ENCODE peak calls at places on chromosomes 2 and 18, in five cellular contexts. J, M, U, I and O are unnamed samples.

GRCh38 chr2:186697536-186697935 is 3.7 kb downstream of the FAM171B start:
- DNase-seq in I (no peak), M (no peak), J (no peak), U (no peak), O (no peak)

GRCh38 chr2:169018390-169018789 is 12.7 kb downstream of the ABCB11 start:
- DNase-seq in I (no peak), U (no peak), J (no peak), M (peak; percentile 62), O (no peak)

GRCh38 chr18:48943333-48943732 is 7.4 kb downstream of the SMAD7 start:
- DNase-seq in U (no peak), M (no peak), J (no peak), I (no peak), O (no peak)

GRCh38 chr2:10136187-10136934 is 13.8 kb downstream of the RRM2 start:
- DNase-seq in I (no peak), J (no peak), U (no peak), M (no peak), O (no peak)

GRCh38 chr2:11842324-11842723 is 95.9 kb downstream of the LPIN1 start:
- DNase-seq in U (no peak), M (peak; percentile 33), J (no peak), I (no peak), O (no peak)

GRCh38 chr18:31042391-31043181 is at the start of gene DSC3:
- DNase-seq in I (no peak), J (no peak), M (peak; percentile 93), U (peak; percentile 36), O (peak; percentile 77)

GRCh38 chr18:12747530-12748315 is 44.9 kb downstream of the PSMG2 start:
- DNase-seq in J (no peak), M (no peak), U (no peak), I (no peak), O (no peak)

GRCh38 chr18:10353791-10354190 is 100.6 kb upstream of the APCDD1 start:
- DNase-seq in J (no peak), U (no peak), I (peak; percentile 84), M (peak; percentile 25), O (no peak)

GRCh38 chr2:134154269-134154668 is 99.6 kb upstream of the MGAT5 start:
- DNase-seq in M (peak; percentile 17), I (no peak), U (no peak), J (no peak), O (no peak)

GRCh38 chr2:218322756-218323525 is 30.6 kb upstream of the TMBIM1 start:
- DNase-seq in J (peak; percentile 68), I (peak; percentile 61), U (peak; percentile 97), M (peak; percentile 95), O (peak; percentile 88)

GRCh38 chr2:162053066-162053807 is 20.8 kb downstream of the DPP4 start:
- DNase-seq in J (no peak), M (no peak), I (no peak), U (no peak), O (no peak)

GRCh38 chr2:173962036-173962435 is 3.1 kb downstream of the SP3 start:
- DNase-seq in J (no peak), I (no peak), U (no peak), M (no peak), O (no peak)

GRCh38 chr2:45964945-45965344 is 313.5 kb downstream of the PRKCE start:
- DNase-seq in M (no peak), I (no peak), U (peak; percentile 46), J (no peak), O (no peak)

GRCh38 chr18:24398515-24398914 is 891 bp upstream of the OSBPL1A start:
- DNase-seq in J (no peak), M (peak; percentile 82), I (no peak), U (no peak), O (no peak)

GRCh38 chr18:50410894-50411293 is 36.0 kb downstream of the SKA1 start:
- DNase-seq in U (no peak), M (no peak), J (no peak), I (peak; percentile 4), O (no peak)

GRCh38 chr2:188395903-188396699 is 104.4 kb downstream of the GULP1 start:
- DNase-seq in I (no peak), U (no peak), J (no peak), M (no peak), O (no peak)
- TF ChIP-seq CTCF in I (no peak), U (no peak), J (no peak), M (no peak), O (no peak)

GRCh38 chr2:239688098-239688497 is 287.3 kb upstream of the HDAC4 start:
- DNase-seq in J (no peak), U (no peak), M (peak; percentile 6), I (no peak), O (peak; percentile 65)
- TF ChIP-seq CTCF in J (no peak), U (no peak), M (no peak), I (no peak), O (no peak)

DNA sequence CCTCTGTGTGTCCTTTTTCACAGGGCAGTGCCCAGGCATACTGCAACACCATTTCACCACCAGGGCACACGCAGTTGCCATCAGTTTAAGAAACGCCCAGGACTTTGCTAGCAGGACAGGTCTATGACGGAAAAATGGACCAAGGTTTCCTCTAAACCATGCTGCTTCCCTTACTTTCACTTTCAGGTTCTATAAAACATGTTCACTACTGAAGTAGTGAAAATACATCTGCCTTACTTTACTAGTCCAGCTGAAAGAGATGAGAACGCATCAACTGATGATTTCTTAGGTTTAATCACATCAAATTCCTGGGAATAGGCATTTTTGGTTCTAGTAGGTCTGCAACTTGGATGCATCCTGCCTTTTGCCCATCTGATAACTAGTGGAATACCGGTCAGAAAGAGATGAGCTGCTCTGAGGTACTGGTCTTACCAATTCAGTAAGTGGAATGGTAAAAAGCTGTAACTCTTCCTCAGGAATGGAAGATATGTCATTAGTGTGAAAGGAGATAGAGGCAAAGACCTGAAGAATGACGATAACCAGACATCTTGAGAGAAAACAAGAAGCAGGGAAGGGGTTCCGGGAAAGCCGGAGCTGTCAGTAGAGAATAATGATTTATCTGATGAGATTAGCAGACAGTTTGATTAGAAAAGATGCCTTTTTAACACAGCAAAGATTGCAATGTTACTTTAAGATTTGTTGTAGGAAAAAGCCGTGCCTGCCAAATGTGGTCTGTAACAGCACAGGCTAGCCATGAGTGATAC is 110.3 kb downstream of the TCF4 start:
- DNase-seq in U (no peak), I (peak; percentile 49), M (peak; percentile 61), J (no peak), O (no peak)
- TF ChIP-seq CTCF in U (peak; percentile 47), I (peak; percentile 60), M (no peak), J (peak; percentile 12), O (peak; percentile 27)

GRCh38 chr2:44348385-44348784 is 12.9 kb downstream of the PREPL start:
- DNase-seq in M (no peak), U (no peak), I (peak; percentile 49), J (peak; percentile 37), O (no peak)

DNA sequence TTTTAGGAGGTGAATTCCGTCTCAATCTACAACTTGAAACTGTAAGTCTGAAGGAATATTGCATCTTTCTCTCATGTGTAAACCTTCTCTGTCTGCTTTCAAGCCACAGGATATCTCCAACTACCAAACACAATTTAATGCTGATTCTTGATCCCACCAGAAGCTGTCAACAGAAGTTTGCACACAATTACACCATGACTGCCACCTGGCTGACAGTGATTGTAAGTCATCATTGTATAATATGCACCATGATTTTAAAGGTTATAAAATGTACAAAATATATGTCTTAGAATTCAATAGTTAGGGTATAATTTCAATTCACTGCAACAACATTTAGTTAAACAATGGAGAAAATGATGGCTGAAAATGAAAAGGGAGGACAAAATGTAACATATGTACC is 18.4 kb downstream of the PREPL start:
- DNase-seq in J (no peak), I (no peak), U (peak; percentile 16), M (peak; percentile 25), O (no peak)
- TF ChIP-seq CTCF in J (peak; percentile 45), I (peak; percentile 56), U (peak; percentile 51), M (peak; percentile 36), O (peak; percentile 64)

DNA sequence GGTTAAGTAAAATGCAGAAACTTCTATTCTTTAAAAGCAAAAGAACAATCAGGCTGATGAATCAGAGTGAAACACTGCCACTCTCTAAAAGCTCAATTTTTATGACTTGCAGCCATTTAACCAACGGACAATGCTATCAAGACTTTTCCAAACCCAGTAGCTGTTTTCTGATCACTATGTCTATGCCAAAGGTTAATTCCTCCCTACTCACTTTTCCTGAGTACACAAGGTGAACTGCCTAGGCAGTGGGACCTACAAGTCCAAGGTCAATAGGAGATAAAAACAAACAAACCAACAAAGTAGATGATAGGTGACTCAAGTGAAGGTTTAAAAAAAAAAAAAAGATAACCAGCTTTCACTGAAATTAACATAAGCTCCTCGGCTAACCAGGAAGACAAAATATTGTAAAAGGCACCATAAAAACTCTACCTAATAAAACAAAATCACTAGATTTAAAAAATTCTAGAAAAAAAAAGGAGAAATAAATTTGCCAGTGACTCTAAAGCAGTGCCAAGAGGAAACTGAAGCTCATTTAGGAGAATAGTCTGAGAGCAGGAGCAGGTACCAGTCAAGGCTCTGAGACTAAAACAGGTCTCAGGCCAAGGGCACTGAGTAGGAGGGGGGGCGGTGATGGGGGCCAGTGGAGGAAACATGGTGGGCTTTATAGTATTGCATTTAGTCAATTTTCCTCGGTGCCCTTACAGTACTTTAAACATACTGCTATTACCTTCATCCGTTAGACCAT is 134.1 kb upstream of the DLGAP1 start:
- DNase-seq in I (no peak), J (no peak), M (no peak), U (no peak), O (no peak)
- TF ChIP-seq CTCF in I (no peak), J (no peak), M (no peak), U (no peak), O (no peak)

DNA sequence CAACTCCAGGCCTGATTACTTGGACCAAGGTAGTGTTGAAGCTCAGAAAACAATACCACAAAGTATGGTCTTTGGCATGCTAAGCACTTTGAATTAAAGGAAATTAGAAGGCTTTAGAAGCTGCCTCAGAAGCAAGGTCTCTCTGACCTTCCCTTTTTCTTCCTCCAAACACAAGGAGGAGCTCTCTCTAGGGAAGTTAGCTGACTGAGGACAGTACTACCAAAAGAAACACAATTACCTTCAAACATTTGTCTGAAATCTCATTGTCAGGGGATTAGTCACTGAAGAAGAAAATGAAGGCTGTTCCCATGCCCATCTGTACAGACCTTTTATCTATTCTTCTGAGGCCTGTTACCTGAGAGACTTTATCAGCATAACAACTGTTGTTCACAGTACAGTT is 279.3 kb downstream of the CDH20 start:
- DNase-seq in I (no peak), J (no peak), U (no peak), M (no peak), O (no peak)
- TF ChIP-seq CTCF in I (peak; percentile 46), J (peak; percentile 12), U (peak; percentile 38), M (no peak), O (no peak)

DNA sequence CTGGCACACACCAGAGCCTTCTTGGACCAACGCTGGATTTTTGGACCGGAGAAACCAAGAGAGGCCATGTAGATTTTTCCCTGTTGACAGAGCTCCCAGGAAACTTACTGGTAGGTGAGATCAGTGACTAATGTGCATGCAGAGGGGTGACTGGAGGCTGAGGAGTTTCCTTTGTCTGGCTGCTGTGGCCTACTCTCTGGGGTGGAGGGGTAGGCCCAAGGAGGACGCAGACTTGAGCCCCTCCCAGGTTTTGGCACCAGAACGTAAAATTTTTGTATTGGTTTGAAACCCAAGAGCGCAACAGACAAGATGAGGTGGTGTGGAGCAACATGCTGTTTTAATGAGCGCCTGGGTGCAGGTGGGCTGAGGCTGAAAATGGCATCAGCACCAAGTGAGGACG is 59.2 kb downstream of the KYNU start:
- DNase-seq in I (no peak), U (no peak), M (no peak), J (no peak), O (no peak)
- TF ChIP-seq CTCF in I (no peak), U (no peak), M (no peak), J (no peak), O (no peak)